ENCODE peak calls at places on chromosome 15, in ten cellular contexts. F, S, J, H, X, E, M, R, D and G are unnamed samples.
A peak's percentile ranks its signal among the peaks of the same experiment; 100 is the strongest.

GRCh38 chr15:64847876-64848716 is 6.4 kb downstream of the PLEKHO2 start:
- DNase-seq in H (no peak), S (no peak), F (no peak), R (no peak), E (no peak), J (no peak), X (no peak), M (no peak), D (no peak), G (no peak)

GRCh38 chr15:84108725-84109124 is 126.8 kb upstream of the GOLGA6L4 start:
- DNase-seq in X (no peak), J (no peak), S (no peak), D (no peak), H (no peak), E (peak; percentile 61), F (no peak), R (no peak), M (no peak), G (no peak)

GRCh38 chr15:98085003-98085639 is 124.6 kb downstream of the ARRDC4 start:
- DNase-seq in M (no peak), X (peak; percentile 63), D (no peak), H (no peak), R (peak; percentile 24), J (peak; percentile 70), S (peak; percentile 19), F (no peak), E (peak; percentile 73), G (peak; percentile 26)

GRCh38 chr15:91887921-91888373 is 34.4 kb downstream of the SLCO3A1 start:
- DNase-seq in S (no peak), R (no peak), D (peak; percentile 27), E (no peak), M (no peak), J (no peak), H (no peak), F (no peak), X (no peak), G (no peak)

GRCh38 chr15:88745696-88746095 is 57.5 kb upstream of the ACAN start:
- DNase-seq in J (no peak), H (no peak), E (peak; percentile 77), R (no peak), M (no peak), X (no peak), D (peak; percentile 59), F (no peak), S (no peak), G (no peak)

GRCh38 chr15:48940508-48940907 is 23.2 kb downstream of the SHC4 start:
- DNase-seq in H (no peak), J (no peak), X (no peak), S (no peak), F (no peak), R (peak; percentile 60), M (no peak), E (peak; percentile 99), D (peak; percentile 79), G (no peak)

GRCh38 chr15:22786868-22787698 is 639 bp downstream of the NIPA1 start:
- DNase-seq in S (no peak), F (no peak), X (no peak), D (peak; percentile 41), R (no peak), M (no peak), H (no peak), E (peak; percentile 49), J (peak; percentile 54), G (peak; percentile 30)

GRCh38 chr15:79068790-79069189 is 21.8 kb downstream of the RASGRF1 start:
- DNase-seq in X (no peak), E (no peak), F (no peak), J (no peak), S (no peak), M (no peak), H (no peak), D (no peak), R (no peak), G (no peak)

GRCh38 chr15:100919481-100920405 is 586 bp downstream of the LRRK1 start:
- DNase-seq in F (peak; percentile 63), X (no peak), J (peak; percentile 39), S (no peak), H (peak; percentile 39), M (no peak), D (peak; percentile 70), E (peak; percentile 43), R (no peak), G (no peak)

GRCh38 chr15:98120561-98120960 is 160.1 kb downstream of the ARRDC4 start:
- DNase-seq in S (no peak), F (no peak), E (peak; percentile 7), R (no peak), X (no peak), J (no peak), M (no peak), D (peak; percentile 36), H (no peak), G (no peak)

GRCh38 chr15:99932676-99933402 is 199.6 kb upstream of the LYSMD4 start:
- DNase-seq in X (no peak), E (no peak), H (no peak), J (no peak), M (no peak), R (no peak), S (no peak), F (no peak), D (no peak), G (no peak)

GRCh38 chr15:40500584-40501330 is 30.0 kb downstream of the CHST14 start:
- DNase-seq in S (no peak), H (no peak), X (no peak), M (no peak), F (no peak), D (peak; percentile 34), J (no peak), R (no peak), E (peak; percentile 68), G (no peak)

GRCh38 chr15:28106294-28107110 is 7.4 kb upstream of the OCA2 start:
- DNase-seq in S (no peak), M (no peak), E (no peak), R (no peak), F (peak; percentile 43), D (peak; percentile 63), X (no peak), H (no peak), J (no peak), G (no peak)

GRCh38 chr15:67040277-67040676 is 25.1 kb upstream of the SMAD3 start:
- DNase-seq in J (no peak), M (no peak), E (no peak), D (no peak), R (no peak), F (no peak), X (no peak), S (no peak), H (no peak), G (no peak)

GRCh38 chr15:52178765-52179164 is 12.4 kb downstream of the GNB5 start:
- DNase-seq in F (peak; percentile 65), X (no peak), J (no peak), D (peak; percentile 24), S (no peak), R (no peak), H (no peak), M (no peak), E (no peak), G (no peak)

GRCh38 chr15:69668049-69668705 is 215.6 kb downstream of the RPLP1 start:
- DNase-seq in M (no peak), S (no peak), D (no peak), X (no peak), F (no peak), H (no peak), R (no peak), J (peak; percentile 90), E (no peak), G (no peak)

GRCh38 chr15:62752687-62753517 is 289.6 kb upstream of the TPM1 start:
- DNase-seq in S (no peak), F (no peak), M (no peak), H (no peak), J (no peak), R (no peak), D (peak; percentile 27), E (peak; percentile 47), X (no peak), G (no peak)

GRCh38 chr15:44157679-44158078 is 37.4 kb downstream of the FRMD5 start:
- DNase-seq in H (no peak), S (no peak), F (no peak), R (peak; percentile 60), J (no peak), M (no peak), E (peak; percentile 95), D (peak; percentile 43), X (no peak), G (no peak)

GRCh38 chr15:22949074-22949547 is 31.1 kb downstream of the CYFIP1 start:
- DNase-seq in R (peak; percentile 6), S (no peak), D (peak; percentile 84), X (no peak), H (no peak), J (no peak), E (peak; percentile 23), F (peak; percentile 83), M (no peak), G (no peak)

GRCh38 chr15:41585140-41586047 is 26.4 kb downstream of the TYRO3 start:
- DNase-seq in J (peak; percentile 46), E (peak; percentile 51), H (no peak), M (no peak), X (no peak), D (peak; percentile 70), F (peak; percentile 76), R (peak; percentile 10), S (no peak), G (peak; percentile 47)

GRCh38 chr15:55907797-55908196 is 85.6 kb downstream of the NEDD4 start:
- DNase-seq in D (peak; percentile 81), R (peak; percentile 95), X (no peak), S (peak; percentile 52), M (no peak), H (peak; percentile 15), E (peak; percentile 99), F (no peak), J (no peak), G (no peak)

GRCh38 chr15:81326466-81327212 is 2.7 kb upstream of the STARD5 start:
- DNase-seq in M (no peak), X (no peak), H (no peak), S (no peak), F (no peak), E (peak; percentile 46), D (no peak), J (no peak), R (no peak), G (no peak)

GRCh38 chr15:49235446-49236207 is 65.6 kb downstream of the GALK2 start:
- DNase-seq in E (peak; percentile 84), M (no peak), R (peak; percentile 50), J (peak; percentile 69), H (no peak), F (peak; percentile 61), D (peak; percentile 57), S (peak; percentile 40), X (peak; percentile 96), G (peak; percentile 9)

GRCh38 chr15:82807920-82808633 is 1.4 kb upstream of the WHAMM start:
- DNase-seq in X (no peak), D (no peak), H (no peak), J (no peak), R (no peak), M (no peak), S (no peak), F (no peak), E (no peak), G (peak; percentile 32)

GRCh38 chr15:92807971-92808571 is 92.1 kb upstream of the CHD2 start:
- DNase-seq in F (no peak), X (peak; percentile 75), J (peak; percentile 46), H (no peak), E (peak; percentile 51), S (no peak), M (no peak), R (no peak), D (no peak), G (no peak)